ENCODE peak calls at places on chromosome 16, in nine cellular contexts. Q is fibroblast of the conjunctiva; B is lower leg skin; C is stimulated activated naive CD4-positive, alpha-beta T cell; R is epithelial cell of prostate; F is fibroblast of pulmonary artery; I is fibroblast of gingiva; Y is LoVo; S is transverse colon. O is an unnamed sample.

GRCh38 chr16:68843482-68844210 is at the start of gene TANGO6:
- DNase-seq in F (peak), C (peak), S (peak), I (peak), Q (peak), R (no peak), Y (peak), B (peak), O (peak)

GRCh38 chr16:53744449-53744848 is 40.5 kb downstream of the FTO start:
- DNase-seq in F (no peak), S (no peak), Y (no peak), C (no peak), B (no peak), R (no peak), I (no peak), Q (no peak), O (no peak)

GRCh38 chr16:75452464-75453190 is 11.9 kb downstream of the TMEM170A start:
- DNase-seq in S (no peak), Q (no peak), B (no peak), F (no peak), Y (no peak), I (no peak), C (no peak), R (no peak), O (no peak)

GRCh38 chr16:9992441-9992840 is 189.8 kb downstream of the GRIN2A start:
- DNase-seq in Q (no peak), R (no peak), F (no peak), I (no peak), C (no peak), B (no peak), Y (no peak), S (no peak), O (no peak)

GRCh38 chr16:79656537-79657115 is 56.1 kb upstream of the MAF start:
- DNase-seq in Y (no peak), R (no peak), I (no peak), F (no peak), B (no peak), Q (no peak), S (no peak), C (no peak), O (no peak)

GRCh38 chr16:27820646-27821345 is 242.7 kb downstream of the GSG1L start:
- DNase-seq in I (no peak), R (no peak), Y (no peak), F (no peak), Q (no peak), B (no peak), C (no peak), S (no peak), O (no peak)

GRCh38 chr16:73713817-73714495 is 582.7 kb upstream of the PSMD7 start:
- DNase-seq in I (no peak), C (no peak), Y (peak), S (peak), B (no peak), R (no peak), F (peak), Q (peak), O (peak)

GRCh38 chr16:81618661-81619060 is 160.4 kb upstream of the PLCG2 start:
- DNase-seq in S (no peak), F (no peak), Q (no peak), B (no peak), C (no peak), I (no peak), Y (no peak), R (no peak), O (no peak)

GRCh38 chr16:11621920-11622651 is 35.4 kb upstream of the LITAF start:
- DNase-seq in C (peak), Y (no peak), Q (no peak), S (no peak), F (no peak), B (no peak), I (no peak), R (no peak), O (no peak)

GRCh38 chr16:66487580-66488235 is 60.6 kb downstream of the BEAN1 start:
- DNase-seq in R (no peak), C (no peak), F (no peak), Q (no peak), I (no peak), S (no peak), Y (no peak), B (no peak), O (no peak)

GRCh38 chr16:67336646-67337045 is 10.0 kb downstream of the LRRC36 start:
- DNase-seq in I (no peak), Y (no peak), C (no peak), R (no peak), Q (no peak), B (no peak), F (no peak), S (no peak), O (no peak)

GRCh38 chr16:88939814-88940195 is 37.2 kb downstream of the CBFA2T3 start:
- DNase-seq in Y (no peak), I (no peak), Q (no peak), F (no peak), C (no peak), R (no peak), B (no peak), S (no peak), O (no peak)

GRCh38 chr16:84643677-84644076 is 4.6 kb upstream of the KLHL36 start:
- DNase-seq in I (no peak), Q (no peak), F (no peak), C (no peak), B (peak), S (no peak), R (no peak), Y (no peak), O (no peak)

GRCh38 chr16:57760357-57761160 is 25.0 kb downstream of the KATNB1 start:
- DNase-seq in C (no peak), F (no peak), B (no peak), R (no peak), Y (no peak), S (no peak), I (no peak), Q (no peak), O (no peak)

GRCh38 chr16:53893731-53894435 is 189.9 kb downstream of the FTO start:
- DNase-seq in I (peak), B (no peak), C (no peak), F (peak), R (no peak), Q (peak), Y (no peak), S (peak), O (no peak)

O was measured in HCT116.